ENCODE peak calls at places on chromosomes 6 and 20, in seven cellular contexts. E is left lung, G is adrenal gland, C is upper lobe of right lung, H is fibroblast of villous mesenchyme, S is transverse colon, K is brain microvascular endothelial cell. O is an unnamed sample.

GRCh38 chr6:5333653-5334052 is 72.3 kb downstream of the FARS2 start:
- DNase-seq in G (no peak), E (no peak), K (no peak), S (no peak), H (no peak), C (no peak), O (peak; percentile 10)

GRCh38 chr6:89970609-89971337 is 76.5 kb downstream of the GJA10 start:
- DNase-seq in K (peak; percentile 29), G (peak; percentile 43), C (no peak), S (no peak), E (no peak), H (peak; percentile 61), O (no peak)

GRCh38 chr20:35953411-35954199 is 697 bp downstream of the SCAND1 start:
- DNase-seq in E (peak; percentile 91), K (peak; percentile 18), G (peak; percentile 69), C (peak; percentile 82), S (peak; percentile 60), H (peak; percentile 59), O (no peak)

GRCh38 chr20:34311118-34312023 is 8.2 kb upstream of the AHCY start:
- DNase-seq in S (peak; percentile 86), K (no peak), H (no peak), E (no peak), G (no peak), C (no peak), O (no peak)

GRCh38 chr6:9851541-9852380 is 563.1 kb downstream of the TFAP2A start:
- DNase-seq in H (peak; percentile 39), K (no peak), G (no peak), E (no peak), C (no peak), S (no peak), O (no peak)

GRCh38 chr6:2734517-2735076 is 16.1 kb downstream of the MYLK4 start:
- DNase-seq in E (no peak), C (no peak), K (no peak), S (no peak), H (no peak), G (no peak), O (no peak)

GRCh38 chr6:169005141-169005540 is 248.5 kb downstream of the THBS2 start:
- DNase-seq in C (no peak), S (no peak), E (no peak), H (no peak), K (no peak), G (no peak), O (no peak)

GRCh38 chr6:106470316-106470715 is 109.8 kb downstream of the CRYBG1 start:
- DNase-seq in H (no peak), C (no peak), E (no peak), S (no peak), G (no peak), K (no peak), O (no peak)

GRCh38 chr6:88164061-88164460 is 2.1 kb downstream of the CNR1 start:
- DNase-seq in S (no peak), K (no peak), G (no peak), H (no peak), C (no peak), E (no peak), O (no peak)

GRCh38 chr6:100427452-100427851 is 37.3 kb downstream of the SIM1 start:
- DNase-seq in E (no peak), C (no peak), H (no peak), K (no peak), G (no peak), S (no peak), O (no peak)

GRCh38 chr6:168198302-168199180 is 119.5 kb upstream of the FRMD1 start:
- DNase-seq in S (no peak), E (peak; percentile 66), G (no peak), H (no peak), C (peak; percentile 56), K (no peak), O (no peak)

GRCh38 chr20:49699200-49699992 is 14.3 kb downstream of the B4GALT5 start:
- DNase-seq in G (no peak), H (peak; percentile 49), E (no peak), S (no peak), C (no peak), K (peak; percentile 75), O (no peak)

GRCh38 chr20:48242623-48243022 is 457.3 kb upstream of the SULF2 start:
- DNase-seq in E (no peak), S (no peak), G (no peak), C (no peak), H (no peak), K (no peak), O (no peak)

GRCh38 chr6:53581161-53581560 is 36.3 kb upstream of the GCLC start:
- DNase-seq in E (no peak), S (no peak), K (peak; percentile 3), C (no peak), H (peak; percentile 31), G (no peak), O (no peak)

GRCh38 chr20:6048391-6048790 is 5.5 kb downstream of the LRRN4 start:
- DNase-seq in H (no peak), C (no peak), K (no peak), G (no peak), S (no peak), E (no peak), O (no peak)

DNA sequence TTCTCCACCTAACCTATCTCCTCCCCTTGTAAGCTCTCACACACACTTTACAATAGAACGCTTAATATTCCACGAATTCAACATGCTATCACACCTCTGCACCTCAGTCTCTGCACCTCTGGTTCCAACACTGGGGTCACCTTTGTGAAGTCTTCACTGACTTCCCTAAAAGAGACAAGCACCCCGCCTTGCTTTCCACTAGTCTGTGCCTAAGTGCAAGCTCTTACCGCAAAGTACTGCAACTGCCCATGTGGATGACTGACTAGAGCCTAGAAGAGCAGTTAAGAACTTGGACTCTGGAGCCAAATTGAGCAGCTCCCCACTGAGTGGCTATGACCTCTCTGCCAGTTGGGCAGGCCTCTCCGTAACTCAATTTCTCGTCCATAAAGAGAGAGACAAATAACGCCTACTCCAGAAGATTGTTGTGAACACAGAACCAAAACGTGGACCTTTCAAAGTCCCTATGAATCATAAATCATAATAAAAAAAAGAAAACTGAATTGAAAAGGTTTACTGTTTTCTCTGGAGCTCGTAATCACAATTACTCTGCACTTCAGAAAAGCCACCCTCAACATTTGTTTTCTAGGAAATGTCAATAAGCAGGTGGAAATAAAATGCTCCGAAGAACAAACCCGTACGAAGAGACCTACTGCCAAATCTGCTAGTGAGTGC is 1.2 kb downstream of the IFNGR1 start:
- DNase-seq in G (peak; percentile 49), S (peak; percentile 67), K (no peak), C (no peak), E (no peak), H (peak; percentile 47), O (no peak)
- H3K4me3 ChIP-seq in G (no peak overlapping the region), S (peak overlapping the region; percentile 92), K (peak overlapping the region; percentile 96), C (peak overlapping the region; percentile 86), E (peak overlapping the region; percentile 66), H (peak overlapping the region; percentile 86), O (peak overlapping the region; percentile 98)

GRCh38 chr6:125101128-125101527 is 52.4 kb upstream of the TPD52L1 start:
- DNase-seq in S (no peak), G (no peak), C (no peak), E (no peak), K (no peak), H (no peak), O (no peak)

GRCh38 chr6:125100018-125100652 is 53.4 kb upstream of the TPD52L1 start:
- DNase-seq in E (no peak), G (no peak), K (no peak), H (no peak), S (no peak), C (no peak), O (no peak)

GRCh38 chr6:125098253-125098652 is 55.3 kb upstream of the TPD52L1 start:
- DNase-seq in H (no peak), C (no peak), K (no peak), G (no peak), E (no peak), S (no peak), O (no peak)

GRCh38 chr6:125097186-125097585 is 56.4 kb upstream of the TPD52L1 start:
- DNase-seq in G (no peak), H (no peak), S (no peak), E (no peak), K (no peak), C (no peak), O (no peak)

DNA sequence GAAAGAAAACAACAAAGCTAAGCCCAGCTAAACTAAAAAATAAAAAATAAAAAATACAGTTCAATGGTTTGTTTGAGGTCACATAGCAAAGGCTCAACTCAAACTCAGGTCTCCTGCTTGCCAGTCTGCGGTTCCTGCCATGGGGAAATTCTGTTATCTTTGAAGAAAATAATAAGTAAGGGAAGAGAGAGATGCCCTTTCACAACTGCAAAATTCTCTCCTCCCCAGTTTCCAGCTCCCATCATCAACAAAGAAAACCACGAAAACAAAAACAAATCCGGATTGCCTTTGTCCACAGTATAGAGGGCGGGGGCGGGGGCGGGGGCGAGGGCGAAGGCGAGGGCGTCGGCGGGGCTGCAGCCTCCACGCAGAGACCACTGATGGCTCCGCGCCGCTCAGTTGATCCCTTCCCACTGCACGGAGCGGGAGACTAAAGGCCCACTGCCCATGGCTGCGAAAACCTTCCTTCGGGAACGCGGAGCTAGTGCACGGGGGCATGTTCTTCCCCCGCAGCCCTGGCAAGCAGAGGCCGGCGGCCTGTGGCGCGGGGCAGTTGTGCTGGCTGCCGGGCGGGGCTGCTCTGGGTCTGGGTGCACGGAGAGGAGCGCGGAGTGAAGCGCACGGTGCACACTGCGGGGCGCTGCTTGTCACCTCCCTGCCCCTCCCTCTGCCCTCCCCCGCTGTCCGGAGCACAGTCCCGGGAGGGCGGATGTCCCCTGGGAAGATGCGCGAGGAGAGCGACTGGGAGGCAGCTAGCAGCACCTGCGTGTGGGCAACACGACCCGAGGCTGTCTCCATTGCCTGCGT is 54.2 kb upstream of the TPD52L1 start:
- DNase-seq in S (peak; percentile 61), H (peak; percentile 45), C (peak; percentile 82), G (peak; percentile 62), E (peak; percentile 91), K (peak; percentile 40), O (no peak)
- TF ChIP-seq CTCF in S (no peak), H (peak; percentile 5), C (peak; percentile 11), G (no peak), E (no peak), K (no peak), O (no peak)

DNA sequence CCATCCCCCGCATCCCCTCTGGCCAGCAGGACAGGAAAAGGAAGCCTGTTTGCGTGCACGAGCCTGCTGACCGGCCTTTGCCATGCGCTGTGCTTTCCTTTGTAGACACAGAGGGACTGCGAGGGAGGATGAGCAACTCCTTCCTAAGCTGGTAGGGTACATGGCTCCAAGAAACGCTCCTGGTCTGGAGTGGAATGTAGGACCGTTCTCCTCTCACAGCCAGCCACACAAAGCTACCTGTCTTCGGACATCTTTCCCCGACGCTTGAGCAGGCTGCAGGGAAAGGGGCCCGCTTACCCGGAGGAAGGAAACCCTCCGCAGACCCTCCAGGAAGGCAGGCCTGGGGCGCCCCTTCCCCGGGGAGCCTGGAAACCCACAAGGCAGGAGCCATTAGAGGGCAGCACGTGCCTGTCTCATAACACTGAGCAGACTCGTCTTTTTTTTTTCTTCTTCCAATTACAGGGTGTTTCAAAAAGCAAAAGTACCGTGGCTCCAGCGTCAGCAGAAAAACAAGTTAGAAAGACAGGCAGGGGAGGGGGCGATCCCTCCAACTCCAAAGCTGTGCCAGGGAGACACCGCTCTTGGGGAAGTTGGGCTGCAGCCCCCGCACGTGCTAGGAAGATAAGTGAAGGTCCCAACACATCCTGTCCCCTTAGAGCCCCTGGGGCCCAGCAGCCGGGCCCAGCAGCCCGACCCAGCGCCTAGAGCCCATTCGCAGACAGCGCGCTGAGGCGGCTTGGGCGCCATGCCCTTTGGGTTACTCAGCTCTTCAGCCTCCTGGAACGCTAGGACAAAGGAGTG is 136.0 kb downstream of the LY86 start:
- DNase-seq in E (peak; percentile 85), K (peak; percentile 59), H (peak; percentile 82), G (peak; percentile 84), S (peak; percentile 81), C (peak; percentile 85), O (peak; percentile 26)
- H3K4me3 ChIP-seq in E (peak overlapping the region; percentile 12), K (peak overlapping the region; percentile 50), H (peak overlapping the region; percentile 45), G (no peak overlapping the region), S (peak overlapping the region; percentile 23), C (peak overlapping the region; percentile 43), O (peak overlapping the region; percentile 47)

GRCh38 chr20:58621906-58622548 is 29.1 kb upstream of the STX16 start:
- DNase-seq in C (no peak), G (no peak), S (no peak), E (no peak), H (no peak), K (no peak), O (no peak)
- TF ChIP-seq CTCF in C (no peak), G (no peak), S (no peak), E (no peak), H (peak; percentile 39), K (peak; percentile 57), O (peak; percentile 7)